ENCODE peak calls at places on chromosomes 3 and 15, in five cellular contexts. R, T, B, P and D are unnamed samples.

GRCh38 chr3:133992385-133992784 is 37.3 kb downstream of the SLCO2A1 start:
- DNase-seq in R (no peak), T (no peak), B (peak; percentile 20), P (no peak), D (no peak)

GRCh38 chr3:25783661-25784512 is 644 bp upstream of the NGLY1 start:
- DNase-seq in R (peak; percentile 25), T (peak; percentile 30), B (peak; percentile 63), P (no peak), D (peak; percentile 47)

GRCh38 chr3:147945968-147946519 is 536.9 kb downstream of the ZIC1 start:
- DNase-seq in R (no peak), T (peak; percentile 24), B (peak; percentile 85), P (peak; percentile 24), D (no peak)

GRCh38 chr3:75180235-75180944 is 483.7 kb upstream of the FRG2C start:
- DNase-seq in R (no peak), T (no peak), B (no peak), P (no peak), D (no peak)

GRCh38 chr3:116815831-116816588 is 106.4 kb downstream of the TUSC7 start:
- DNase-seq in R (no peak), T (no peak), B (peak; percentile 35), P (no peak), D (peak; percentile 64)

GRCh38 chr3:43148033-43148432 is 42.2 kb upstream of the POMGNT2 start:
- DNase-seq in R (no peak), T (peak; percentile 59), B (no peak), P (no peak), D (no peak)

GRCh38 chr3:71201939-71202338 is 381.6 kb downstream of the FOXP1 start:
- DNase-seq in R (no peak), T (no peak), B (peak; percentile 78), P (no peak), D (no peak)

GRCh38 chr3:160809453-160809852 is 53.4 kb downstream of the PPM1L start:
- DNase-seq in R (no peak), T (no peak), B (no peak), P (no peak), D (no peak)

DNA sequence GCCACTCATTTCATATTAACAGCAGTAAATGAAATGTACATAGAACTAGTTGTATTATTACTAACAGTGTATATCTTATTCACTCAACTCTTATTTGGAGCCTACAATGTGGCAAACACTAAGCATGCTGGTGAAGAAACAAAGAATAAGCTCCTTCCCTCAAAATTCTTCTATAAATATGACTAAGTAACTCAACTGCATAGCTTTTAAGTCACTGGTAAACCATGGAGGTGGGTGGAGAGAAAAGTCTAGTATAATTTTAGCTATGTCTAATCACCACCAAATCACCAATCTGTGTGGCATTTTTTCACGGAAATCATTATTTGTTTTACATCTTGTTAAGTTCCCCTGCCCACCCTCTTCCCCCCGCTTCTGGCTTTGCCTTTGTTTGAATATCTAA is 17.5 kb downstream of the COPS2 start:
- DNase-seq in R (no peak), T (no peak), B (peak; percentile 80), P (no peak), D (peak; percentile 24)
- H3K9ac ChIP-seq in R (no peak overlapping the region), T (no peak overlapping the region), B (peak overlapping the region; percentile 19), P (no peak overlapping the region), D (no peak overlapping the region)

DNA sequence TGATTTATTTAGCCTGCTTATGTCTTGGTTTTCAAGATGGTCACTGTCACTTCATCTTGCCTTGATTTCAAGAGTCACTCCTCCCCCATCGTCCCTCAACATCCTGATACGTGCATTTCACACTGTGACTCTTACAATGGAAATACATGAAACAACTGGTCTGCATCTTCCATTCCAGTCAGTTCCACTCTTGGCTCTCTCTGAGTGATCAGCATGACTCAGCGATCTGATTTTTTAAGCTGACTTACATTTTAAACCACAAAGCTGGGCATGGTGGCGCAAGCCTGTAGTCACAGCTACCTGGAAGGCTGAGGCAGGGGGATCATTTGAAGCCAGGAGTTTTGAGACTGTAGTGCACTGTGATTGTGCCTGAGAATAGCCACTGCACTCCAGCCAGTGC is 271.2 kb upstream of the ROPN1 start:
- DNase-seq in R (no peak), T (no peak), B (peak; percentile 96), P (no peak), D (no peak)
- H2AFZ ChIP-seq in R (no peak overlapping the region), T (no peak overlapping the region), B (no peak overlapping the region), P (no peak overlapping the region), D (no peak overlapping the region)

GRCh38 chr3:39573392-39573791 is 105.9 kb downstream of the MOBP start:
- DNase-seq in R (no peak), T (no peak), B (no peak), P (no peak), D (no peak)

DNA sequence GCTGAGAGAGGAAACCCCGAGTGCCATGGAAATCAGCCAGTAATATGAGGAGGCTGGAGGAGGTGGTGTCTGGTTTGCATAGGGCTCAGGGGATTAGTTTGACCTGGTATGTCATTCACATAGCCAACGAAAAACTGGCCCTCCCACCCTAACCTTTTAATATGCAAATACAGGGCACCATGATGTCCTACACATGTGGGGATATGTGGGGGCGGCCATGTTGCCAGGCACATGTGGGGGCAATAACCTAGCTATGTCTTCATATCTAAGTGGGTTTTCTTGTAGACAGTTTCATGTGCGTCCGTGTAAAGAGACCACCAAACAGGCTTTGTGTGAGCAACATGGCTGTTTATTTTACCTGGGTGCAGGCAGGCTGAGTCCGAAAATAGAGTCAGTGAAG is 110.1 kb downstream of the MOBP start:
- DNase-seq in R (no peak), T (no peak), B (no peak), P (no peak), D (no peak)
- H3K9ac ChIP-seq in R (no peak overlapping the region), T (no peak overlapping the region), B (no peak overlapping the region), P (no peak overlapping the region), D (no peak overlapping the region)

GRCh38 chr3:55965776-55966175 is 478.7 kb upstream of the WNT5A start:
- DNase-seq in R (no peak), T (no peak), B (no peak), P (no peak), D (no peak)
- H2AFZ ChIP-seq in R (no peak overlapping the region), T (no peak overlapping the region), B (no peak overlapping the region), P (no peak overlapping the region), D (no peak overlapping the region)

DNA sequence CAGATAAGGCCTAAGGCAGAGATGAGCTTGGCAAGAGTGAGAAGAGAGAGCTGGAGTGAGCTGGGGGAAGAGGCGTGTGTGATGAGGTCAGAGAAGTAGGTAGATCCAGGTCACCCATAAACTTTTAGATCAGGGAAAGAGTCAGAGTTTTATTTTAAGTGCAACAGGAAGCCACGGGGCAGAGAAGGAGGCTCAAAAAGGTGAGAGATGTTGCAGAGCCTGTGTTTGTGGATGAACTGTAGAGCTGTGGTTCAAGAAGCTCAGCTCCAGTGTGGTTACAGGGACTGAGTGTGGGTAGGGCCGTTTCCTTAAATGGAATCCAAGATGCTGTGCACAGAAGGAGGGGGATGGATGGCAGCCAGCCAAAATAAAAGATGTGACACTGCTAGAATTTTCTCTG is 337.2 kb downstream of the SATB1 start:
- DNase-seq in R (no peak), T (no peak), B (no peak), P (peak; percentile 89), D (no peak)
- H3K9ac ChIP-seq in R (no peak overlapping the region), T (no peak overlapping the region), B (no peak overlapping the region), P (peak overlapping the region; percentile 41), D (no peak overlapping the region)

DNA sequence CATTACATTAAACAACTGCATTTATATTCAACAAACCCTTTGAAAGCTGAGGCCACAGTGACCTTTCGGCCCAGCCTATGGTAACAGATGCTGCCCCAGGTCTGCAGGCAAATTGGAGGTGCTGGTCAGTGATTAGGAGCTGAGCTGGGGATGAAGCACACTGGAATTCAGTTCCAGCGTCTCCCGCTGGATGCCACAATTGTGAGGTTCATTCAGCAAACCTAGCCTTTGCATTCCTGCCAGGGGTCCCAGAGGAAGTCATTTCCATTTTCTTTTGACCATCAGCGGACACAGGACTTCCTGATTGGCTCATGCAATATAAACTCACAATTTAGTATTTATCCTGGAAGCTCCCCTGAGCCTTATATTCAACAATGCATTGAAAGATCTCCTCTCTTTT is 89.5 kb downstream of the IL20RB start:
- DNase-seq in R (no peak), T (no peak), B (no peak), P (no peak), D (no peak)
- H2AFZ ChIP-seq in R (no peak overlapping the region), T (no peak overlapping the region), B (no peak overlapping the region), P (no peak overlapping the region), D (no peak overlapping the region)

DNA sequence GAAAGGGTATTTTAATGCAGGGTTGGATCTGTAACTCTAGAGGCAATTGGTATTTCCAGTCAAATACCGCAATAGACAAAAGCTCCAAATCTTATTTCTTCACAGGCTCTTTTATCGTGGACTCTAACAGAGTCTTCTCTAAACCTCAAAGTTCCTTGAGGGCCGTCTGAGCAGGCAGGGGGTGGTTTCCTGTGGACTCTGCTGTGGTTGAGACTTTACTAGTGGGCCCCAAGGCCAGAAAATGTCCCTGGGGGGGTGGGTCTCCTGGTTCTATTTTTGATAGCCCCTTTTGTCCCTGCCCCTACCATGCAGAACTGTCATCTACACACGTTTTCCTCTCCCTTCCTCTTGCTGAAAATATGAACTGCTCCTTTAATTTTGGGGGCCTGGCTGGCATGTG is 80.1 kb downstream of the ASB7 start:
- DNase-seq in R (no peak), T (no peak), B (no peak), P (no peak), D (no peak)
- H3K9ac ChIP-seq in R (no peak overlapping the region), T (no peak overlapping the region), B (no peak overlapping the region), P (no peak overlapping the region), D (no peak overlapping the region)

GRCh38 chr3:21747376-21747775 is 3.6 kb downstream of the ZNF385D start:
- DNase-seq in R (no peak), T (no peak), B (peak; percentile 42), P (no peak), D (no peak)

GRCh38 chr3:21750291-21750690 is 719 bp downstream of the ZNF385D start:
- DNase-seq in R (no peak), T (no peak), B (peak; percentile 73), P (no peak), D (no peak)

GRCh38 chr3:21752749-21753347 is 1.8 kb upstream of the ZNF385D start:
- DNase-seq in R (no peak), T (peak; percentile 2), B (peak; percentile 91), P (no peak), D (no peak)

GRCh38 chr3:21751891-21752290 is 881 bp upstream of the ZNF385D start:
- DNase-seq in R (no peak), T (no peak), B (peak; percentile 48), P (no peak), D (no peak)

GRCh38 chr3:21750831-21751391 is at the start of gene ZNF385D:
- DNase-seq in R (no peak), T (no peak), B (peak; percentile 86), P (no peak), D (no peak)
- H2AFZ ChIP-seq in R (no peak within 1 kb of the TSS), T (no peak within 1 kb of the TSS), B (peak within 1 kb of the TSS; percentile 71), P (no peak within 1 kb of the TSS), D (no peak within 1 kb of the TSS)